ENCODE peak calls at places on chromosomes 1 and 21, in six cellular contexts. Y, H, Q, P, O and R are unnamed samples.

GRCh38 chr1:1551524-1552262 is 11.3 kb upstream of the TMEM240 start:
- DNase-seq in O (no peak), Q (no peak), Y (no peak), P (no peak), H (no peak), R (no peak)

GRCh38 chr1:221667504-221667903 is 74.4 kb downstream of the DUSP10 start:
- DNase-seq in Q (no peak), O (no peak), P (no peak), H (no peak), Y (peak; percentile 68), R (no peak)

GRCh38 chr21:46060596-46061061 is 37.3 kb upstream of the COL6A2 start:
- DNase-seq in Y (peak; percentile 99), H (peak; percentile 73), P (no peak), O (no peak), Q (peak; percentile 63), R (peak; percentile 70)

GRCh38 chr1:211126622-211127021 is 7.3 kb downstream of the KCNH1 start:
- DNase-seq in H (no peak), P (no peak), O (no peak), Y (no peak), Q (no peak), R (no peak)

GRCh38 chr1:236222616-236223015 is 59.1 kb downstream of the ERO1B start:
- DNase-seq in H (no peak), P (no peak), O (no peak), Y (no peak), Q (no peak), R (no peak)

GRCh38 chr1:231969078-231969477 is 342.5 kb downstream of the DISC1 start:
- DNase-seq in H (no peak), Y (no peak), Q (no peak), P (no peak), O (no peak), R (no peak)

GRCh38 chr21:25862596-25862995 is 127.8 kb downstream of the GABPA start:
- DNase-seq in P (peak; percentile 34), Q (no peak), H (no peak), O (no peak), Y (peak; percentile 12), R (no peak)

GRCh38 chr21:46256501-46256994 is 28.0 kb upstream of the LSS start:
- DNase-seq in O (no peak), Y (no peak), Q (no peak), P (no peak), H (no peak), R (no peak)

GRCh38 chr1:224747578-224747977 is 131.5 kb downstream of the CNIH3 start:
- DNase-seq in H (no peak), Q (no peak), P (no peak), Y (peak; percentile 64), O (no peak), R (no peak)

GRCh38 chr1:24481843-24482610 is 20.6 kb upstream of the RCAN3 start:
- DNase-seq in H (no peak), Q (no peak), P (peak; percentile 49), Y (no peak), O (no peak), R (no peak)

GRCh38 chr1:228236744-228237143 is 28.9 kb downstream of the OBSCN start:
- DNase-seq in O (no peak), P (peak; percentile 56), H (no peak), Q (no peak), Y (peak; percentile 10), R (no peak)

GRCh38 chr21:25952306-25952705 is 217.5 kb downstream of the GABPA start:
- DNase-seq in Q (no peak), H (no peak), P (no peak), Y (no peak), O (no peak), R (no peak)

GRCh38 chr1:247357062-247357780 is 25.6 kb upstream of the ZNF496 start:
- DNase-seq in Y (peak; percentile 60), Q (no peak), H (no peak), O (no peak), P (no peak), R (no peak)

GRCh38 chr1:33925586-33925985 is 61.7 kb downstream of the HMGB4 start:
- DNase-seq in Y (peak; percentile 20), O (no peak), H (no peak), Q (no peak), P (no peak), R (no peak)

GRCh38 chr1:192256674-192257334 is 60.0 kb upstream of the RGS21 start:
- DNase-seq in Q (no peak), P (no peak), Y (no peak), O (no peak), H (no peak), R (no peak)

DNA sequence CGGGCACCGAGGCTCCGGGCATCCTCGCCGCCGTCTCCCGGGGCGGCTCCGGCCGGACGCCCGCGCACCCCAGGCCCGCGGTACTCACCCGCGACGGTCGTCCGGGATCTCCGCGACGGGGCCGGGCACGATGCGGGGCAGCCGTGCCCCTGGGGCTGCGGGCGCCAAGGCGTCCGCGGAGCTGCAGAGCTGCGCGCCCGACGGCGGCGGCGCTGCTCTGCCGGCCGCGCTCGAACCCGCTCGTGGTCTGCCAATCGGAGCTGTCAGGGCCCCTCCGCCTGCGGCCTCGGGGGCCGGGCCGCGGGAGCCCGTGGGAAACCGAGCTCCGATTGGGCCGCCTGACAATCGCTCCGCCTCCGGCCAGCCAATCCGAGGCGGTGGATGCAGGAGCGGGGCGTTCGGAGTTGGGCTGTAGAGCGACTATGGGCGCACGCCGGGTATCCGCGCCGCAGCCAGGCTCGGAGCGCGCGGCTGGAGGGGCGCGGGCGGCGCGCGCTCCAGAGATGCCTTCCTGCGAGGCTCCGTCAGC is 100.6 kb upstream of the SOD1 start:
- DNase-seq in P (peak; percentile 97), O (peak; percentile 82), H (peak; percentile 88), Y (peak; percentile 87), Q (peak; percentile 40), R (peak; percentile 83)
- TF ChIP-seq CTCF in P (peak; percentile 50), O (peak; percentile 2), H (no peak), Y (no peak), Q (no peak), R (no peak)

DNA sequence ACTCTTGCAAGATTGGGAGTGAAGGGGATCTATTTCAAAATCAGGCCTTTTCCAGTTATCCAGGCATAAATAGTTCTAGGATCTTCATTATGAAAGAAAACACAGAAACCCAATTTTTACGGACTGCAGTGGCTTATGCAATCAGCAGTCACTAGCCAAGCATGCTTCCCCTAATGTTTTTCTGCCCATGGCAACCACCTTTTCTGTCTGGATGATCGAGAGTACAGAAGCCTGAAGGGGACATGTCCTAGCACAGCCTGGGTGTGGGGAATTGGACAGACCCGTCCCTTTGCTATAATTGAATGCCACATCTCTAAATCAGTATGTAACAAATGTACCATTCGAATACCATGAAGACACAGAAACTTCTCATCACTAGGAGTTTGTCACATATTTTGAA is 29.8 kb upstream of the NCAM2 start:
- DNase-seq in H (no peak), O (no peak), Y (no peak), Q (no peak), P (no peak), R (no peak)
- TF ChIP-seq CTCF in H (no peak), O (no peak), Y (no peak), Q (no peak), P (no peak), R (no peak)

GRCh38 chr1:11967028-11967547 is 13.2 kb upstream of the MFN2 start:
- DNase-seq in Q (no peak), Y (no peak), P (peak; percentile 83), H (no peak), O (no peak), R (no peak)
- TF ChIP-seq CTCF in Q (peak; percentile 33), Y (peak; percentile 13), P (peak; percentile 87), H (peak; percentile 33), O (peak; percentile 14), R (peak; percentile 41)

DNA sequence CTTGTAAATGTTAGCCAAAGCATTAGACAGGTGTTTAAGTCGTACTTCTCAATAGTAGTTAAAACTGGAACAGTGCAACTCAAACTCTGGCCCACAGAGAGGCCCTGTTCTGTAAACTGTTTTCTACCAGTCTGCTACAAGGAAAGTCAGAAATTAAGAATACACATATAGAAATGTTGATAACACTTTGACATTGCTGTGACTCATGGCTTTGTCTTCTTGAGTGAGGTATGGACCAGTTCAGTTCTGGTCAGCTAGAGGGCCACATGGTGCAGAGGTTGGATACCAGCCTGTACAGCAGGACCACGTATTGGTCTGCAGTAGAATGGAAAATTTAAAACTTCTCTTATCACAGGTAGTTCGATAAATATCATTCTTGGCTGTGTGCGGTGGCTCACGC is 22.3 kb downstream of the ZBTB8B start:
- DNase-seq in P (no peak), Q (no peak), H (no peak), Y (no peak), O (no peak), R (peak; percentile 12)
- TF ChIP-seq CTCF in P (no peak), Q (no peak), H (no peak), Y (no peak), O (no peak), R (no peak)

DNA sequence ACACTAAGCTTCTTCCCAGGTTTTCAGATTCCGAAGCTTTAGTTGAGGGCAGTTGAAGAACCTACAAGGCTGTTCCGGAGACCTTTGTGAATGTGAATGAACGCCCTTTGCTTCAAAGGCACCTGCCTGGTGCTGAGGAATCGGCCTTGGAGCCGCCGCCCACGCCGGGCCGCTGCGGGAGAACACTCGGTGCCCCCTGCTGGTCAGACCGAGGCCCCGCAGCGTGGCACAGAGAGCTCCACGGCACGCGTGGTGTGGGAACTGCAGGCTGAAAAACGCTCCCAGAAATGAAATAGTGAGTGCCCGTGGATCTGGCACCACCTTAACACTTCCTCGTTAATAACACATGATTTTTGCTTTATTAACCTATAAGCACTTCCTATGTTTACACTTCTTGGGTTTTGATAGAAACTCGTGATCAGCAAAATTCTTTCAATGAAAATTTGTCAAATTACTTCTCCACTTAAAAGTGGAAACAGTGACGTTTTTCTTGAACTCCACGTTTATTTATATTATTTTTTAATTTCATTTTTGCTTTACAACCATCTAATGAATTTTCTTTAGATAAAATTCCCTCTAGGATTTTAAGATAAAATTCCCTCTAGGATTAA is 460.6 kb downstream of the DSCAM start:
- DNase-seq in Q (no peak), H (peak; percentile 52), Y (peak; percentile 4), P (peak; percentile 7), O (peak; percentile 34), R (no peak)
- TF ChIP-seq CTCF in Q (no peak), H (peak; percentile 79), Y (peak; percentile 55), P (peak; percentile 79), O (peak; percentile 2), R (no peak)

GRCh38 chr1:101474039-101474665 is 237.3 kb downstream of the S1PR1 start:
- DNase-seq in H (no peak), Y (no peak), P (peak; percentile 58), O (no peak), Q (no peak), R (no peak)
- TF ChIP-seq CTCF in H (no peak), Y (no peak), P (peak; percentile 84), O (peak; percentile 2), Q (no peak), R (no peak)